ENCODE peak calls at places on chromosome 19, in seven cellular contexts. T is PC-3, Z is colonic mucosa, I is K562, L is IMR-90, V is GM23248, U is SK-N-SH. K is an unnamed sample.

GRCh38 chr19:4061683-4062575 is 4.8 kb downstream of the ZBTB7A start:
- DNase-seq in Z (peak; percentile 94), T (peak; percentile 57), U (no peak), L (no peak), V (peak; percentile 39), I (no peak), K (no peak)

GRCh38 chr19:53571339-53571738 is 33.4 kb downstream of the ZNF331 start:
- DNase-seq in Z (no peak), T (no peak), V (no peak), L (no peak), I (no peak), U (no peak), K (no peak)

GRCh38 chr19:1312732-1313694 is 27.3 kb downstream of the EFNA2 start:
- DNase-seq in T (peak; percentile 69), I (no peak), L (peak; percentile 58), Z (peak; percentile 61), U (no peak), V (peak; percentile 64), K (peak; percentile 77)

GRCh38 chr19:50654882-50655281 is 5.6 kb downstream of the C19orf81 start:
- DNase-seq in Z (no peak), V (no peak), L (no peak), U (no peak), T (no peak), I (no peak), K (no peak)

GRCh38 chr19:14070268-14071050 is 2.1 kb upstream of the MISP3 start:
- DNase-seq in L (no peak), I (no peak), V (no peak), Z (no peak), T (no peak), U (no peak), K (no peak)

GRCh38 chr19:10086904-10087256 is 763 bp downstream of the SHFL start:
- DNase-seq in T (no peak), V (peak; percentile 42), L (no peak), Z (no peak), U (no peak), I (peak; percentile 69), K (no peak)

GRCh38 chr19:35114656-35115537 is 726 bp upstream of the FXYD3 start:
- DNase-seq in U (peak; percentile 92), V (peak; percentile 38), L (peak; percentile 27), I (peak; percentile 82), Z (peak; percentile 86), T (peak; percentile 62), K (peak; percentile 48)

GRCh38 chr19:3137139-3137538 is 1.3 kb downstream of the GNA15 start:
- DNase-seq in Z (no peak), U (no peak), L (no peak), V (no peak), I (no peak), T (no peak), K (peak; percentile 27)

GRCh38 chr19:53224606-53225005 is 30.1 kb downstream of the ZNF677 start:
- DNase-seq in U (no peak), L (no peak), Z (no peak), I (no peak), T (no peak), V (no peak), K (no peak)

GRCh38 chr19:1237754-1238372 is at the start of gene CBARP:
- DNase-seq in L (no peak), U (peak; percentile 91), Z (no peak), V (peak; percentile 71), I (peak; percentile 79), T (peak; percentile 35), K (no peak)

GRCh38 chr19:28710278-28710677 is 502.7 kb downstream of the UQCRFS1 start:
- DNase-seq in T (peak; percentile 65), L (peak; percentile 67), Z (no peak), U (peak; percentile 24), I (peak; percentile 54), V (peak; percentile 71), K (peak; percentile 62)

GRCh38 chr19:33047422-33047821 is 17.3 kb downstream of the RHPN2 start:
- DNase-seq in Z (peak; percentile 92), L (no peak), U (no peak), I (peak; percentile 52), T (peak; percentile 95), V (no peak), K (peak; percentile 42)

GRCh38 chr19:19033426-19034203 is at the start of the genes ARMC6 and SUGP2:
- DNase-seq in V (peak; percentile 93), T (peak; percentile 92), L (peak; percentile 84), U (peak; percentile 99), I (peak; percentile 97), Z (peak; percentile 90), K (peak; percentile 86)

GRCh38 chr19:48330012-48330681 is 4.8 kb downstream of the EMP3 start:
- DNase-seq in U (peak; percentile 91), Z (peak; percentile 88), I (no peak), L (no peak), V (no peak), T (no peak), K (peak; percentile 48)

GRCh38 chr19:33032218-33032781 is 32.4 kb downstream of the RHPN2 start:
- DNase-seq in V (no peak), T (peak; percentile 19), Z (peak; percentile 75), L (no peak), I (no peak), U (no peak), K (no peak)

GRCh38 chr19:43651758-43652545 is 12.3 kb upstream of the CADM4 start:
- DNase-seq in I (peak; percentile 70), Z (peak; percentile 61), V (peak; percentile 78), T (peak; percentile 59), L (peak; percentile 65), U (peak; percentile 72), K (peak; percentile 50)

GRCh38 chr19:30682576-30683536 is 310.7 kb downstream of the ZNF536 start:
- DNase-seq in U (peak; percentile 88), T (peak; percentile 70), Z (peak; percentile 68), I (peak; percentile 82), L (peak; percentile 82), V (peak; percentile 94), K (peak; percentile 72)

GRCh38 chr19:14413765-14414171 is 5.4 kb downstream of the DDX39A start:
- DNase-seq in Z (no peak), T (no peak), U (peak; percentile 73), V (peak; percentile 47), I (no peak), L (peak; percentile 50), K (peak; percentile 53)

GRCh38 chr19:34172661-34173144 is 399 bp downstream of the LSM14A start:
- DNase-seq in I (peak; percentile 70), Z (no peak), V (peak; percentile 70), U (peak; percentile 70), T (no peak), L (no peak), K (no peak)

GRCh38 chr19:13681509-13681908 is 82.8 kb upstream of the MRI1 start:
- DNase-seq in V (peak; percentile 49), T (peak; percentile 91), Z (no peak), I (no peak), L (no peak), U (no peak), K (peak; percentile 41)

GRCh38 chr19:41993612-41994483 is at the start of gene ATP1A3:
- DNase-seq in Z (peak; percentile 41), I (peak; percentile 97), L (peak; percentile 21), V (peak; percentile 81), U (peak; percentile 95), T (peak; percentile 57), K (peak; percentile 30)

GRCh38 chr19:19203012-19203856 is at the start of gene NR2C2AP:
- DNase-seq in T (peak; percentile 94), I (peak; percentile 95), L (peak; percentile 83), V (peak; percentile 94), U (peak; percentile 98), Z (peak; percentile 96), K (peak; percentile 91)

GRCh38 chr19:11174336-11174735 is 18.8 kb upstream of the SPC24 start:
- DNase-seq in I (no peak), U (no peak), T (no peak), Z (no peak), L (no peak), V (no peak), K (no peak)
- H3K9ac ChIP-seq in I (no peak overlapping the region), U (no peak overlapping the region), T (no peak overlapping the region), Z (no peak overlapping the region), L (no peak overlapping the region), V (no peak overlapping the region), K (no peak overlapping the region)

GRCh38 chr19:6275170-6275744 is 4.5 kb downstream of the MLLT1 start:
- DNase-seq in L (no peak), T (no peak), V (no peak), U (no peak), Z (no peak), I (no peak), K (no peak)

GRCh38 chr19:6273701-6274601 is 5.8 kb downstream of the MLLT1 start:
- DNase-seq in V (peak; percentile 99), T (peak; percentile 95), U (peak; percentile 74), Z (peak; percentile 60), I (peak; percentile 37), L (peak; percentile 88), K (peak; percentile 91)

GRCh38 chr19:6274756-6275155 is 5.0 kb downstream of the MLLT1 start:
- DNase-seq in L (no peak), I (no peak), V (peak; percentile 38), T (no peak), Z (no peak), U (peak; percentile 60), K (no peak)

GRCh38 chr19:6278051-6278450 is 1.7 kb downstream of the MLLT1 start:
- DNase-seq in Z (no peak), U (no peak), L (no peak), V (no peak), I (no peak), T (no peak), K (no peak)

GRCh38 chr19:6276447-6276846 is 3.3 kb downstream of the MLLT1 start:
- DNase-seq in L (peak; percentile 55), Z (peak; percentile 53), T (no peak), U (peak; percentile 47), V (peak; percentile 85), I (peak; percentile 75), K (peak; percentile 88)
- H3K9ac ChIP-seq in L (peak overlapping the region; percentile 31), Z (no peak overlapping the region), T (no peak overlapping the region), U (no peak overlapping the region), V (peak overlapping the region; percentile 98), I (peak overlapping the region; percentile 42), K (no peak overlapping the region)

GRCh38 chr19:5691930-5692784 is 2.1 kb downstream of the RPL36 start:
- DNase-seq in U (peak; percentile 64), Z (no peak), V (peak; percentile 69), I (no peak), T (no peak), L (peak; percentile 11), K (no peak)

GRCh38 chr19:5691205-5691929 is 1.3 kb downstream of the RPL36 start:
- DNase-seq in L (peak; percentile 31), V (peak; percentile 60), Z (peak; percentile 85), U (peak; percentile 67), I (peak; percentile 62), T (peak; percentile 48), K (peak; percentile 54)

GRCh38 chr19:5693195-5694166 is 3.4 kb downstream of the RPL36 start:
- DNase-seq in V (no peak), Z (no peak), U (peak; percentile 31), I (no peak), T (no peak), L (no peak), K (no peak)

GRCh38 chr19:5694167-5694951 is 4.3 kb downstream of the RPL36 start:
- DNase-seq in U (peak; percentile 34), V (no peak), L (no peak), T (no peak), I (no peak), Z (no peak), K (no peak)

GRCh38 chr19:5692785-5693194 is 2.7 kb downstream of the RPL36 start:
- DNase-seq in V (peak; percentile 43), T (no peak), I (no peak), L (no peak), U (peak; percentile 28), Z (no peak), K (no peak)
- H3K9ac ChIP-seq in V (peak overlapping the region; percentile 86), T (no peak overlapping the region), I (peak overlapping the region; percentile 94), L (no peak overlapping the region), U (no peak overlapping the region), Z (no peak overlapping the region), K (no peak overlapping the region)

GRCh38 chr19:12364391-12365093 is 941 bp downstream of the ZNF442 start:
- DNase-seq in U (peak; percentile 54), V (peak; percentile 71), Z (peak; percentile 29), T (no peak), L (peak; percentile 4), I (peak; percentile 35), K (peak; percentile 6)
- H3K9ac ChIP-seq in U (peak overlapping the region; percentile 81), V (peak overlapping the region; percentile 95), Z (peak overlapping the region; percentile 82), T (peak overlapping the region; percentile 69), L (peak overlapping the region; percentile 54), I (peak overlapping the region; percentile 86), K (peak overlapping the region; percentile 57)